ENCODE peak calls at places on chromosomes 12 and 14, in nine cellular contexts. M, W, A, B, R, X, Y, P and E are unnamed samples.

GRCh38 chr14:50668008-50668851 is at the start of gene SAV1:
- DNase-seq in M (peak), W (peak), A (peak), B (peak), R (peak), X (no peak), Y (peak), P (peak), E (no peak)

GRCh38 chr14:64549805-64550538 is at the start of gene PPP1R36:
- DNase-seq in M (no peak), W (no peak), A (no peak), B (peak), R (no peak), X (no peak), Y (peak), P (no peak), E (no peak)

GRCh38 chr12:132477703-132478432 is 12.1 kb upstream of the FBRSL1 start:
- DNase-seq in M (no peak), W (no peak), A (no peak), B (no peak), R (no peak), X (no peak), Y (no peak), P (no peak), E (no peak)

GRCh38 chr14:96587823-96588385 is 85.7 kb downstream of the PAPOLA start:
- DNase-seq in M (no peak), W (peak), A (no peak), B (no peak), R (no peak), X (no peak), Y (no peak), P (no peak), E (no peak)

GRCh38 chr14:68124885-68125731 is 305.5 kb downstream of the RAD51B start:
- DNase-seq in M (no peak), W (no peak), A (no peak), B (no peak), R (peak), X (no peak), Y (no peak), P (no peak), E (no peak)

GRCh38 chr12:42213954-42214426 is 24.1 kb downstream of the YAF2 start:
- DNase-seq in M (no peak), W (no peak), A (no peak), B (no peak), R (no peak), X (no peak), Y (no peak), P (peak), E (no peak)

GRCh38 chr14:103109789-103110415 is 13.4 kb upstream of the TNFAIP2 start:
- DNase-seq in M (no peak), W (no peak), A (no peak), B (no peak), R (peak), X (no peak), Y (no peak), P (peak), E (peak)

GRCh38 chr12:41531147-41531829 is 343.2 kb downstream of the PDZRN4 start:
- DNase-seq in M (no peak), W (no peak), A (no peak), B (no peak), R (no peak), X (no peak), Y (no peak), P (peak), E (no peak)

GRCh38 chr12:27841392-27841882 is 61.4 kb upstream of the MANSC4 start:
- DNase-seq in M (no peak), W (no peak), A (no peak), B (no peak), R (no peak), X (no peak), Y (no peak), P (no peak), E (peak)

GRCh38 chr14:49972199-49972671 is 79.4 kb downstream of the ARF6 start:
- DNase-seq in M (no peak), W (no peak), A (no peak), B (no peak), R (no peak), X (no peak), Y (no peak), P (no peak), E (peak)

GRCh38 chr14:53850714-53851296 is 105.8 kb downstream of the BMP4 start:
- DNase-seq in M (no peak), W (no peak), A (no peak), B (no peak), R (peak), X (no peak), Y (no peak), P (no peak), E (peak)

GRCh38 chr12:109753054-109753401 is 39.4 kb downstream of the FAM222A start:
- DNase-seq in M (no peak), W (no peak), A (no peak), B (no peak), R (no peak), X (no peak), Y (no peak), P (no peak), E (no peak)

GRCh38 chr14:72600551-72601330 is 293.2 kb downstream of the DPF3 start:
- DNase-seq in M (no peak), W (no peak), A (no peak), B (no peak), R (no peak), X (no peak), Y (no peak), P (no peak), E (no peak)

GRCh38 chr14:91835197-91835919 is 32.0 kb downstream of the TC2N start:
- DNase-seq in M (no peak), W (no peak), A (no peak), B (no peak), R (no peak), X (no peak), Y (no peak), P (no peak), E (no peak)

GRCh38 chr14:97410667-97411286 is 613.6 kb downstream of the VRK1 start:
- DNase-seq in M (no peak), W (no peak), A (no peak), B (no peak), R (no peak), X (no peak), Y (no peak), P (no peak), E (no peak)

GRCh38 chr12:106586535-106586802 is 3.7 kb downstream of the RFX4 start:
- DNase-seq in M (no peak), W (no peak), A (no peak), B (no peak), R (no peak), X (no peak), Y (no peak), P (no peak), E (no peak)

GRCh38 chr12:121883315-121883660 is 5.3 kb upstream of the PSMD9 start:
- DNase-seq in M (no peak), W (no peak), A (no peak), B (no peak), R (no peak), X (no peak), Y (no peak), P (no peak), E (no peak)

GRCh38 chr12:32891956-32892355 is 4.6 kb downstream of the PKP2 start:
- DNase-seq in M (no peak), W (no peak), A (no peak), B (no peak), R (peak), X (no peak), Y (no peak), P (no peak), E (no peak)

GRCh38 chr14:95291859-95292542 is 27.7 kb downstream of the CLMN start:
- DNase-seq in M (no peak), W (peak), A (peak), B (no peak), R (no peak), X (no peak), Y (no peak), P (no peak), E (peak)